ENCODE peak calls at places on chromosome 1, in nine cellular contexts. U is erythroblast, G is stomach, Y is IMR-90, N is adrenal gland, W is heart left ventricle, I is tibial nerve, L is prostate gland, R is HepG2. P is an unnamed sample.

GRCh38 chr1:82820816-82821215 is 1020.1 kb downstream of the ADGRL2 start:
- DNase-seq in U (no peak), R (no peak), I (no peak), N (no peak), Y (no peak), W (no peak), L (no peak), G (no peak), P (no peak)

GRCh38 chr1:156754219-156754618 is 2.7 kb upstream of the HDGF start:
- DNase-seq in W (no peak), L (no peak), N (no peak), G (no peak), R (no peak), I (no peak), Y (no peak), U (no peak), P (no peak)

GRCh38 chr1:182889997-182890396 is 50.9 kb downstream of the DHX9 start:
- DNase-seq in I (no peak), Y (no peak), G (no peak), W (no peak), R (no peak), L (no peak), N (no peak), U (no peak), P (no peak)

GRCh38 chr1:222974496-222974895 is 159.7 kb downstream of the DISP1 start:
- DNase-seq in Y (peak), W (no peak), G (no peak), N (no peak), I (no peak), L (no peak), U (no peak), R (no peak), P (peak)

GRCh38 chr1:162706003-162706402 is 73.7 kb downstream of the DDR2 start:
- DNase-seq in U (no peak), R (no peak), G (no peak), W (no peak), I (no peak), N (no peak), L (no peak), Y (no peak), P (no peak)

GRCh38 chr1:199460933-199461332 is 566.6 kb upstream of the NR5A2 start:
- DNase-seq in N (no peak), R (no peak), I (peak), L (no peak), G (no peak), W (no peak), U (no peak), Y (peak), P (no peak)

GRCh38 chr1:31790641-31791091 is 25.2 kb downstream of the SPOCD1 start:
- DNase-seq in W (peak), R (no peak), N (no peak), I (no peak), G (no peak), Y (no peak), U (no peak), L (no peak), P (no peak)

GRCh38 chr1:16719571-16720402 is 20.5 kb upstream of the RNU1-4 start:
- DNase-seq in L (no peak), R (no peak), G (peak), I (no peak), Y (no peak), U (no peak), N (no peak), W (no peak), P (no peak)

GRCh38 chr1:78411707-78412106 is 79.1 kb upstream of the PTGFR start:
- DNase-seq in L (no peak), R (no peak), Y (no peak), N (no peak), G (no peak), W (no peak), U (no peak), I (no peak), P (no peak)

GRCh38 chr1:197799271-197799670 is 24.0 kb upstream of the DENND1B start:
- DNase-seq in U (no peak), N (no peak), Y (peak), G (no peak), R (no peak), I (no peak), W (no peak), L (no peak), P (peak)

GRCh38 chr1:107277022-107277421 is 136.2 kb downstream of the NTNG1 start:
- DNase-seq in N (peak), R (peak), I (peak), G (peak), U (peak), Y (peak), L (peak), W (peak), P (no peak)

GRCh38 chr1:152035406-152036315 is 1.1 kb downstream of the S100A11 start:
- DNase-seq in Y (no peak), I (no peak), U (no peak), L (peak), G (no peak), R (no peak), W (no peak), N (no peak), P (no peak)

GRCh38 chr1:58762806-58763205 is 21.0 kb downstream of the JUN start:
- DNase-seq in I (no peak), R (no peak), Y (peak), L (no peak), G (no peak), U (no peak), W (no peak), N (no peak), P (no peak)

GRCh38 chr1:150555971-150556865 is 7.0 kb downstream of the ADAMTSL4 start:
- DNase-seq in L (no peak), U (no peak), W (no peak), G (no peak), Y (no peak), R (no peak), I (no peak), N (no peak), P (no peak)

GRCh38 chr1:38138498-38139233 is 92.1 kb upstream of the POU3F1 start:
- DNase-seq in G (peak), L (peak), W (peak), N (peak), Y (peak), U (no peak), R (peak), I (peak), P (peak)

GRCh38 chr1:167627865-167628641 is 2.0 kb upstream of the RCSD1 start:
- DNase-seq in N (no peak), U (peak), I (no peak), W (peak), G (peak), Y (no peak), R (peak), L (no peak), P (peak)

GRCh38 chr1:214685906-214686305 is 82.9 kb downstream of the CENPF start:
- DNase-seq in G (no peak), L (no peak), Y (peak), U (no peak), I (no peak), N (no peak), R (no peak), W (no peak), P (no peak)

GRCh38 chr1:21586926-21587601 is 77.8 kb downstream of the ALPL start:
- DNase-seq in U (peak), Y (peak), I (peak), L (no peak), N (peak), G (peak), R (peak), W (peak), P (peak)

GRCh38 chr1:71788113-71788512 is 494.2 kb downstream of the NEGR1 start:
- DNase-seq in I (no peak), Y (no peak), W (no peak), U (no peak), G (no peak), R (no peak), N (no peak), L (no peak), P (no peak)

GRCh38 chr1:39462074-39462473 is 29.4 kb upstream of the BMP8A start:
- DNase-seq in N (no peak), W (no peak), I (no peak), Y (peak), R (no peak), G (no peak), L (no peak), U (no peak), P (no peak)

GRCh38 chr1:208803371-208803811 is 559.2 kb upstream of the PLXNA2 start:
- DNase-seq in R (no peak), G (no peak), N (no peak), U (no peak), I (no peak), Y (no peak), L (no peak), W (no peak), P (no peak)

GRCh38 chr1:226687476-226687875 is 51.6 kb downstream of the ITPKB start:
- DNase-seq in U (no peak), G (no peak), Y (no peak), I (no peak), R (no peak), N (no peak), L (no peak), W (no peak), P (no peak)

GRCh38 chr1:35530946-35531345 is 26.3 kb downstream of the KIAA0319L start:
- DNase-seq in L (no peak), U (no peak), N (no peak), I (no peak), W (peak), G (no peak), Y (no peak), R (no peak), P (no peak)

GRCh38 chr1:50604580-50604979 is 181.3 kb upstream of the DMRTA2 start:
- DNase-seq in N (no peak), W (no peak), U (no peak), L (no peak), Y (no peak), I (no peak), R (no peak), G (no peak), P (no peak)

GRCh38 chr1:156900019-156900718 is 6.7 kb downstream of the PEAR1 start:
- DNase-seq in U (no peak), R (no peak), L (no peak), G (no peak), Y (peak), N (no peak), W (no peak), I (peak), P (no peak)

GRCh38 chr1:11272842-11273594 is at the start of gene UBIAD1:
- DNase-seq in U (peak), I (peak), W (peak), N (peak), R (peak), G (peak), L (peak), Y (peak), P (no peak)
- TF ChIP-seq POLR2A in U (peak), I (peak), W (peak), N (peak), R (peak), G (no peak), L (peak), Y (peak), P (peak)

DNA sequence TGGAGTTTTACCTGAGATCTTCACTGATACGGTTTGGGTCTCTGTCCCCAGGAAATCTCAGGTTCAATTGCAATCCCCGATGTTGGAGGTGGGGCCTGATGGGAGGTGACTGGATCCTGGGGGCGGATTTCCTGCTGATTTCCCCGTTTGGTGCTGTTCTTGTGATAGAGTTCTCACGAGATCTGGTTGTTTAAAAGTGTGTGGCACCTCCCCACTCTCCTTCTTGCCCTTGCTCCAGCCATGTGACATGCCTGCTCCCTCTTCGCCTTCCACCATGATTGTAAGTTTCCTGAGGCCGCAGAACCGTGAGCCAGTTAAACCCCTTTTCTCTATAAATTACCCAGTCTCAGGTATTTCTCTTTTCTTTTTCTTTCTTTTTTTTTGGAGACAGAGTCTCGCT is 126.4 kb upstream of the SLC45A1 start:
- DNase-seq in L (no peak), U (no peak), R (no peak), G (no peak), I (no peak), W (no peak), Y (no peak), N (no peak), P (no peak)
- TF ChIP-seq POLR2A in L (no peak), U (no peak), R (no peak), G (no peak), I (no peak), W (no peak), Y (no peak), N (no peak), P (no peak)

GRCh38 chr1:212860713-212861581 is 2.9 kb downstream of the FLVCR1 start:
- DNase-seq in G (no peak), U (peak), L (no peak), N (no peak), R (no peak), I (no peak), Y (peak), W (no peak), P (no peak)

GRCh38 chr1:212856755-212857154 is 1.3 kb upstream of the FLVCR1 start:
- DNase-seq in I (no peak), U (no peak), L (no peak), Y (no peak), N (no peak), R (no peak), W (no peak), G (no peak), P (no peak)

GRCh38 chr1:212862111-212862690 is 4.1 kb downstream of the FLVCR1 start:
- DNase-seq in Y (no peak), I (no peak), R (no peak), N (no peak), L (no peak), U (peak), W (no peak), G (no peak), P (no peak)

GRCh38 chr1:212858461-212859265 is 588 bp downstream of the FLVCR1 start:
- DNase-seq in W (peak), U (peak), Y (peak), L (peak), G (peak), N (peak), R (peak), I (peak), P (peak)

DNA sequence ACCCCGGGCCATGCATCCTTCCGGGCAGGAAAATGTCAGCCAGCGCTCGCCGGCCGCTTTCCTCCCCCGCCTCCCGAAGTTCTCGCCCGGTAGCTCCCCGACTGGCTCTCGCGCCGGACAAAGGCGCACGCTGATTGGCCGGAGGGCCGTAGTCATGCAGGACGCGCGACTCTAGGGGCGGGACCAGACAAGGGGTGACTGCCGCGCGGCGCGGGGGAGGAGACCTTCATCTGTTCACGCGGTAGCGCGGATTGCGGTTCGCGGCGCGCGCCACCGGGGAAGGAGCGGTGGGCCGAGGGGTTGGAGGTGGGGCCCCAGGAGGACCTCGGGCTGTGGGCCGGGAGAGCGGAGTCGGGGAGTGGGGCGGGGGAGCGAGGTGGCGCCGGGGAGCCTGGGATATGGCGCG is at the start of gene FLVCR1:
- DNase-seq in L (peak), U (peak), G (peak), I (peak), N (peak), R (peak), W (peak), Y (peak), P (peak)
- TF ChIP-seq POLR2A in L (peak), U (peak), G (no peak), I (no peak), N (peak), R (peak), W (peak), Y (peak), P (peak)

GRCh38 chr1:26862781-26863676 is at the start of gene SFN:
- DNase-seq in L (peak), Y (no peak), G (peak), U (peak), I (no peak), R (peak), N (no peak), W (no peak), P (peak)
- TF ChIP-seq POLR2A in L (peak), Y (no peak), G (no peak), U (no peak), I (no peak), R (peak), N (no peak), W (no peak), P (no peak)

GRCh38 chr1:15526490-15527339 is at the start of gene DNAJC16:
- DNase-seq in I (peak), G (peak), N (peak), U (peak), Y (peak), R (peak), W (peak), L (peak), P (peak)
- TF ChIP-seq POLR2A in I (no peak), G (no peak), N (peak), U (peak), Y (peak), R (peak), W (peak), L (peak), P (peak)

DNA sequence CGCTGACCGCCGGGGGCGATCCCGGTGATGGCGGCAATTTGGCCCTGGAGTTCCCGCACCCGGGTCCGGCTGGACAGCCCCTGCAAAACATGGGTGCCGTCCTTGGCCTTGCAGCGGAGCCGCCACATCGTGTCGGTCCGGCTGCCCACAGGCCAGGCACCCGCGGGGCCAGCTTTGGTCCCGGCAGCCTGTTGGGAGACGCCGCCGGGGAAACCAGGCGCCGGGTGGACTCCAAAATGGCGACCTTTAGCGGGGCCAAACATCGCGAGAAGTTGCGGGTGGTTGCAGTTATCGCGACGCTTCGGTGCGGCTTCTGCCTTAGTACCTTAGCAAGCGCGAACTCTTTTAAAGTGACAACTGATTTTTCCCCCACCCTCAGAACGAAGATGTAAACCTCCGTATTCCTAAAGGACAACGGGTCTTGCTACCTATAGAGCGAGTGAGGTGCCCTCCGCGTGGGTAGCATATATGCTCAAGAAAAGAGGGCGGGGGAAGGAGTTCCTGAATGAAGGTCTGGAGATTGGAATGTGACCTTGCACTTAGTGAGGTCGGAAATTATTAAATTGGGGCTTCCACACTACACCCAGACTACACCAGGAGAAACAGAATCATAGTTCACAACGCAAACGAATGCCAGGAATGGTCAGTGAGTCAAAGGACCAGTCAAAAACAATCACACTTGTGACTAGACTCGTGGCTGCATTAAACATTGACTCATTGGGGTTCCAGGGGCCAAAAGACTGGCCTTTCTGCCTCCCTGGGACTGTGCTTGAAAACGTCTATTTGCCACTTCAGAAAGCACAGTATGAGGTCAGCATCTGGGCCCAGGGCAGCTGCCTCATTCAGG is at the start of gene YOD1:
- DNase-seq in N (peak), I (peak), L (peak), W (peak), Y (peak), G (peak), U (peak), R (peak), P (peak)
- TF ChIP-seq POLR2A in N (peak), I (no peak), L (peak), W (peak), Y (peak), G (no peak), U (peak), R (peak), P (peak)

DNA sequence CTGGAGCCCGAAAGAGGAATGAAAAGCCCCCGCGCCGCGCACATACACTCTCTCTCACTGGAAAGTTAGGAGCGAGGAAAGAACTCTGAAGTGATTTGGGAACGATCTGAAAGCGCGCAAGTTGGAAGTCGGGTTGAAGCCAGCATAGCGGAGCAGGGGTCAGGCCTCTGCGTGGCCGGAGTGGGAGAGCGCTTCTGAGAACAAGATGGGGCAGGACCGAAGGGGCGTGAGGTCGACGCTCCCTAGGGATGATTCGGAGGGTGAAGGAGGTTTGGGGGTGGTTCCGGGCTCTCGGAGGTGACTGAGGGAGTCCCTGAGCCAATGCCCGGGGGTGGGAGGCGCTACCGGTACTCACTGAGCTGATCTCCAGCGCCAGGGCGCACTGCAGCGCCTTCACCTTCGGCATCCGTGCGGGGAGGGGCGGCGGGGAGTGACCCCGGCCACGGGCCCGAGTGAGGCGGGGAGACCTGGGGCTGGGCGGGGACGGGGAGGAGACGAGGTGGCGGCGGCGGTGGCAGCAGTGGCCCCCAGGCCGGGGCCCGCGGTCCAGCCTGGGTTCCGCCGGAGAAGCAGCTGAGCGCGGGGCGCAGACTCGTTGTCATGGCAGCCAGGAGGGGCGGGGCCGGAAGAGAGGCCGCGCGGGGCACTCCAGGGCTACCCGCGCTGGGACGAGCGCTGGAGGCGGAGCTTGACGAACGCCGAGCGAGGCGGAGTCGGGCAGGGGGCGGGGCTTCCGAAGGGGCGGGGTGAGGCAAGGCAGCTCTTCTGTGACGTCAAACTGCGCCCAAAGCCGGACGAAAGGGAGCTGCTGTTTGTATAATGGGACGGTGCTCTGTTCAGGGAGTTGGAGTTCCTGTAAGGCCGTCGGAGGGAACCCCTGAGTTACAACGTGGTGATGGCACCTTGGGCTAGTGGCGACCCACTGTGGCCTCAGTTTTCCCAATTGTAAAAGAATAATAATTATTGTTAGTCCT is at the start of gene SPATA6:
- DNase-seq in L (peak), W (peak), Y (peak), I (peak), N (peak), G (peak), U (peak), R (peak), P (peak)
- TF ChIP-seq POLR2A in L (peak), W (peak), Y (peak), I (peak), N (peak), G (no peak), U (peak), R (peak), P (no peak)

P was measured in H54.